ENCODE peak calls at places on chromosome 2, in six cellular contexts. Q is transverse colon, C is cardiac muscle cell, K is right atrium auricular region, W is neuronal stem cell, U is aorta. E is an unnamed sample.

GRCh38 chr2:134217924-134218323 is 35.9 kb upstream of the MGAT5 start:
- DNase-seq in W (no peak), Q (no peak), K (no peak), U (no peak), C (no peak), E (no peak)

GRCh38 chr2:148989882-148990493 is 48.5 kb upstream of the LYPD6B start:
- DNase-seq in U (no peak), K (no peak), W (peak; percentile 58), C (peak; percentile 80), Q (peak; percentile 48), E (no peak)

GRCh38 chr2:40218679-40219078 is 233.2 kb downstream of the SLC8A1 start:
- DNase-seq in K (no peak), W (no peak), C (no peak), U (peak; percentile 72), Q (peak; percentile 43), E (no peak)

GRCh38 chr2:68391099-68391498 is 26.0 kb downstream of the PLEK start:
- DNase-seq in K (no peak), C (no peak), U (no peak), W (no peak), Q (no peak), E (no peak)

GRCh38 chr2:11723061-11723371 is 23.4 kb upstream of the LPIN1 start:
- DNase-seq in W (no peak), K (no peak), C (no peak), U (no peak), Q (no peak), E (no peak)

GRCh38 chr2:240930096-240930630 is 24.0 kb downstream of the CROCC2 start:
- DNase-seq in U (peak; percentile 63), K (peak; percentile 50), Q (peak; percentile 2), C (no peak), W (no peak), E (no peak)

GRCh38 chr2:23009545-23010149 is 375.3 kb upstream of the KLHL29 start:
- DNase-seq in U (no peak), W (no peak), C (no peak), K (peak; percentile 57), Q (peak; percentile 9), E (no peak)

GRCh38 chr2:173118385-173118784 is 42.7 kb downstream of the MAP3K20 start:
- DNase-seq in C (no peak), U (no peak), W (no peak), K (no peak), Q (no peak), E (no peak)

GRCh38 chr2:216519154-216519762 is 20.6 kb downstream of the RPL37A start:
- DNase-seq in W (peak; percentile 64), U (no peak), C (peak; percentile 87), K (peak; percentile 75), Q (peak; percentile 72), E (peak; percentile 43)

GRCh38 chr2:12050381-12050780 is 303.9 kb downstream of the LPIN1 start:
- DNase-seq in W (no peak), K (no peak), Q (no peak), C (no peak), U (no peak), E (no peak)

GRCh38 chr2:48496867-48497266 is 33.1 kb upstream of the STON1 start:
- DNase-seq in U (no peak), Q (no peak), C (no peak), K (no peak), W (no peak), E (no peak)

GRCh38 chr2:221385716-221386115 is 186.4 kb downstream of the EPHA4 start:
- DNase-seq in U (no peak), K (no peak), C (no peak), W (no peak), Q (no peak), E (no peak)

GRCh38 chr2:197309369-197310231 is 980 bp downstream of the ANKRD44 start:
- DNase-seq in W (peak; percentile 24), U (peak; percentile 78), C (peak; percentile 46), K (no peak), Q (peak; percentile 43), E (peak; percentile 50)

GRCh38 chr2:98444436-98445166 is at the start of gene INPP4A:
- DNase-seq in K (no peak), U (peak; percentile 92), Q (peak; percentile 80), W (peak; percentile 88), C (peak; percentile 91), E (peak; percentile 80)

GRCh38 chr2:188974184-188974583 is at the start of gene COL3A1:
- DNase-seq in W (no peak), Q (peak; percentile 17), U (peak; percentile 79), K (no peak), C (peak; percentile 5), E (no peak)

GRCh38 chr2:226564667-226565066 is 235.0 kb downstream of the IRS1 start:
- DNase-seq in U (no peak), K (no peak), Q (no peak), W (no peak), C (no peak), E (no peak)

GRCh38 chr2:242015366-242016065 is 146.0 kb downstream of the RTP5 start:
- DNase-seq in W (no peak), U (peak; percentile 64), Q (peak; percentile 13), K (no peak), C (no peak), E (no peak)

GRCh38 chr2:239689985-239690384 is 289.2 kb upstream of the HDAC4 start:
- DNase-seq in K (peak; percentile 50), W (no peak), U (no peak), Q (no peak), C (no peak), E (no peak)

GRCh38 chr2:144894612-144895300 is 374.8 kb upstream of the ZEB2 start:
- DNase-seq in Q (no peak), K (no peak), C (no peak), W (no peak), U (no peak), E (no peak)

GRCh38 chr2:1420746-1421480 is 7.7 kb downstream of the TPO start:
- DNase-seq in W (no peak), K (no peak), U (no peak), Q (no peak), C (no peak), E (no peak)

GRCh38 chr2:218991674-218992168 is 1.5 kb downstream of the CRYBA2 start:
- DNase-seq in U (peak; percentile 19), W (no peak), K (no peak), C (peak; percentile 37), Q (no peak), E (no peak)

GRCh38 chr2:227788556-227788955 is 25.1 kb upstream of the CCL20 start:
- DNase-seq in U (no peak), Q (no peak), K (peak; percentile 59), C (no peak), W (no peak), E (no peak)

GRCh38 chr2:227785293-227785692 is 28.3 kb upstream of the CCL20 start:
- DNase-seq in Q (no peak), W (no peak), C (peak; percentile 29), U (no peak), K (peak; percentile 18), E (no peak)

GRCh38 chr2:227793148-227793722 is 20.4 kb upstream of the CCL20 start:
- DNase-seq in W (no peak), Q (peak; percentile 37), U (no peak), K (no peak), C (no peak), E (no peak)

GRCh38 chr2:227789803-227790202 is 23.8 kb upstream of the CCL20 start:
- DNase-seq in W (no peak), K (no peak), U (no peak), C (no peak), Q (no peak), E (no peak)
- H3K4me3 ChIP-seq in W (no peak overlapping the region), K (no peak overlapping the region), U (no peak overlapping the region), C (no peak overlapping the region), Q (no peak overlapping the region), E (no peak overlapping the region)

DNA sequence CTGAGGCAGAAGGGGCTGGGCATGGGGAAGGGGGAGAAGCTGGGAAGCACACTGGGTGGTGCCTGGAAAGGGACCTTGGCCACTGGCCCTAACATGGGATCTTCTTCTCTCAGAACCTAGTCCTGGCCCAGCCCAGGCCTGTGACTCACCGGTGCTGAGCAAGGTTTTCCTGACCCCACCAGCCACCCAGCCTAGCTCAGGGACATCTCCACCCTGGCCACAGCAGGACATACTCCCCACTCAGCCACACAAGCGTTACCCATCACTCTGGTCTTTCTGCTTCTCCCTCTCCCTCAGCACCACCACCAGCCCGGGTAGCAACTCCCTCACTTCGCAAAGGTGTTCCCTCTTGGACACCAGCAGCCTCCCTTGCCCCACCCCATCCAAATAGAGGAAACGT is 22.8 kb downstream of the TNS1 start:
- DNase-seq in W (no peak), U (peak; percentile 89), C (no peak), K (peak; percentile 84), Q (peak; percentile 35), E (no peak)
- H3K36me3 ChIP-seq in W (no peaks in the 10 kb centered on the region), U (no peaks in the 10 kb centered on the region), C (no peaks in the 10 kb centered on the region), K (no peaks in the 10 kb centered on the region), Q (no peaks in the 10 kb centered on the region), E (no peaks in the 10 kb centered on the region)

GRCh38 chr2:70799706-70800105 is 9.3 kb upstream of the FIGLA start:
- DNase-seq in K (no peak), W (no peak), Q (no peak), U (no peak), C (no peak), E (no peak)

GRCh38 chr2:70806620-70807019 is 13.8 kb downstream of the CLEC4F start:
- DNase-seq in C (no peak), Q (no peak), K (no peak), U (no peak), W (no peak), E (no peak)

GRCh38 chr2:70797502-70797901 is 7.1 kb upstream of the FIGLA start:
- DNase-seq in K (no peak), C (no peak), Q (no peak), U (no peak), W (no peak), E (no peak)

GRCh38 chr2:70805987-70806386 is 14.4 kb downstream of the CLEC4F start:
- DNase-seq in C (peak; percentile 9), K (no peak), W (no peak), U (no peak), Q (no peak), E (no peak)

DNA sequence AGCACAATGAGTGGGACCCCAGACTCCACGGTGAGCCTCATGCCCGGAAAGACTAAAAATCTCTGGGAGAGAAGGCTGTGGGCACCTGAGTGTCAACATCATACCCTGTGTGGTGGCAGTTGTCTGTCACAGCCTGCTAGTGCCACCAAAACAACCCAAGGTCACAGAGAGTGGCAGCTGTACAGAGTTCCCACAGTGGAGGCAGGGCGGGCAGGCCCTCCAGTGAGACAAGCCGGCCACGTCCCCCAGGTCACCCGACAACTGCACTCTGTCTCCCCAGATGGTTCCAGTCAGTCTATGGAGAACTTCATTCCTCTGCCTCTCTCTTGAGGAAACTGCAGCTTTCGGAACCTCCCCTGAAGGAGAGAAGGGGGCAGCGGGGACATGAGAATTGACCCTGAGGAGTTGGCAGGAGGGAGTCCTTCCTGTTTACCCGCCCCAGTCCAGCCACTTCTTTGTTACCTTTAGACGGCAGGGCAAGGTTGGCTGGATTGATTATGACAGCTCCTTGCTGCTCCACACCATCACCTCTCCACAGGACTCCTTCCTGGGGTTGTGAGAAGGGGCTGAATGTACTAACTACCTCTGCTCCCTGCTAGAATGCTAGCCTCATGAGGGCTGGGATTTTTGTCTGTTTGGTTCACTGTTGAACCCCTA is 11.3 kb upstream of the FIGLA start:
- DNase-seq in K (no peak), W (no peak), U (no peak), C (no peak), Q (no peak), E (no peak)
- H3K27me3 ChIP-seq in K (no peaks in the 10 kb centered on the region), W (no peaks in the 10 kb centered on the region), U (no peaks in the 10 kb centered on the region), C (no peaks in the 10 kb centered on the region), Q (peaks cover 6% of the 10 kb centered on the region), E (no peaks in the 10 kb centered on the region)

DNA sequence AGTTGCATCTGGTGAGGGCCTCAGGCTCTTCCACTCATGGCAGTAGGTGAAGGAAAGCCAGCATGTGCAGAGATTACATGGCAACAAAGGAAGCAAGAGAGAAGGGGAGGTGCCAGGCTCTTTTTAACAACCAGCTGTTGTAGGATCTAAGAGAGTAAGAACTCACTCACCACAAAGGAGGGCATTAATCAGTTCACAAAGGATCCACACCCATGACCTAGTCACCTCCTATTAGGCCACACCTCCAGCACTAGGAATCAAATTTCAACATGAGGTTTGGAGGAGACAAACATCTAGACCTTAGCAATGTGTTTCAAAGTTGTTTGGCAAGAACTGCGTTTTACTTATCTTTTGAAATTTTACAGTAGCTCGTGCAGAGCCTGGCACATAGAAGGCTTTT is 20.5 kb upstream of the REG3A start:
- DNase-seq in K (no peak), C (no peak), Q (no peak), W (no peak), U (no peak), E (no peak)
- H3K4me3 ChIP-seq in K (no peak overlapping the region), C (no peak overlapping the region), Q (no peak overlapping the region), W (no peak overlapping the region), U (no peak overlapping the region), E (no peak overlapping the region)

E was measured in naive thymus-derived CD4-positive, alpha-beta T cell.